ENCODE peak calls at places on chromosome 2, in four cellular contexts. J, F, P and D are unnamed samples.

GRCh38 chr2:214057986-214058385 is 352.9 kb upstream of the VWC2L start:
- DNase-seq in J (no peak), F (no peak), P (no peak), D (no peak)

GRCh38 chr2:176094307-176094706 is 1.8 kb downstream of the HOXD13 start:
- DNase-seq in J (no peak), F (no peak), P (no peak), D (no peak)

GRCh38 chr2:77746780-77747179 is 224.6 kb upstream of the LRRTM4 start:
- DNase-seq in J (no peak), F (no peak), P (no peak), D (no peak)

GRCh38 chr2:26052731-26053130 is 18.8 kb downstream of the RAB10 start:
- DNase-seq in J (no peak), F (no peak), P (no peak), D (no peak)

GRCh38 chr2:203209538-203209937 is 29.3 kb upstream of the CYP20A1 start:
- DNase-seq in J (no peak), F (no peak), P (no peak), D (no peak)

GRCh38 chr2:210965472-210965871 is 409.1 kb downstream of the CPS1 start:
- DNase-seq in J (no peak), F (no peak), P (no peak), D (no peak)

GRCh38 chr2:97910403-97911209 is 85.1 kb downstream of the TMEM131 start:
- DNase-seq in J (no peak), F (no peak), P (no peak), D (no peak)

GRCh38 chr2:110873056-110873502 is 140.7 kb downstream of the ACOXL start:
- DNase-seq in J (no peak), F (no peak), P (no peak), D (peak; percentile 51)

GRCh38 chr2:31711737-31712136 is 131.0 kb upstream of the SRD5A2 start:
- DNase-seq in J (no peak), F (no peak), P (no peak), D (no peak)

GRCh38 chr2:86292571-86293515 is 44.6 kb downstream of the REEP1 start:
- DNase-seq in J (no peak), F (no peak), P (no peak), D (no peak)

GRCh38 chr2:8211384-8211783 is 470.5 kb upstream of the ID2 start:
- DNase-seq in J (no peak), F (no peak), P (no peak), D (no peak)

GRCh38 chr2:234269769-234270204 is 219.3 kb downstream of the SPP2 start:
- DNase-seq in J (no peak), F (no peak), P (no peak), D (no peak)

GRCh38 chr2:171545086-171545485 is 22.8 kb downstream of the CYBRD1 start:
- DNase-seq in J (no peak), F (no peak), P (no peak), D (no peak)

GRCh38 chr2:12721571-12722444 is 5.1 kb downstream of the TRIB2 start:
- DNase-seq in J (peak; percentile 50), F (no peak), P (no peak), D (peak; percentile 33)